ENCODE peak calls at places on chromosome 13, in four cellular contexts. One of them, this sample, is unnamed.

GRCh38 chr13:27370305-27370853 is 54.0 kb upstream of the GTF3A start:
- DNase-seq in nephron progenitor cell: no peak
- DNase-seq in fibroblast of mammary gland: no peak
- DNase-seq in M059J: peak; percentile 11
- DNase-seq in this sample: no peak

GRCh38 chr13:97600438-97601080 is 166.6 kb downstream of the RAP2A start:
- DNase-seq in nephron progenitor cell: no peak
- DNase-seq in M059J: peak; percentile 26
- DNase-seq in fibroblast of mammary gland: peak; percentile 77
- DNase-seq in this sample: no peak

GRCh38 chr13:41650706-41651105 is 193.4 kb downstream of the RGCC start:
- DNase-seq in M059J: no peak
- DNase-seq in nephron progenitor cell: no peak
- DNase-seq in fibroblast of mammary gland: no peak
- DNase-seq in this sample: no peak

GRCh38 chr13:43339843-43340550 is 316.6 kb downstream of the DNAJC15 start:
- DNase-seq in fibroblast of mammary gland: peak; percentile 35
- DNase-seq in nephron progenitor cell: no peak
- DNase-seq in M059J: no peak
- DNase-seq in this sample: no peak

GRCh38 chr13:77267362-77267761 is 59.5 kb downstream of the MYCBP2 start:
- DNase-seq in fibroblast of mammary gland: peak; percentile 64
- DNase-seq in nephron progenitor cell: no peak
- DNase-seq in M059J: no peak
- DNase-seq in this sample: no peak

GRCh38 chr13:64591981-64592380 is 2638.2 kb downstream of the PCDH9 start:
- DNase-seq in fibroblast of mammary gland: peak; percentile 3
- DNase-seq in M059J: peak; percentile 3
- DNase-seq in nephron progenitor cell: no peak
- DNase-seq in this sample: no peak

GRCh38 chr13:60584976-60585375 is 188.0 kb downstream of the TDRD3 start:
- DNase-seq in M059J: peak; percentile 2
- DNase-seq in nephron progenitor cell: peak; percentile 7
- DNase-seq in fibroblast of mammary gland: peak; percentile 56
- DNase-seq in this sample: no peak

GRCh38 chr13:103156346-103156998 is 90.3 kb upstream of the SLC10A2 start:
- DNase-seq in nephron progenitor cell: no peak
- DNase-seq in M059J: no peak
- DNase-seq in fibroblast of mammary gland: no peak
- DNase-seq in this sample: no peak

GRCh38 chr13:49635599-49636433 is 7.5 kb downstream of the ARL11 start:
- DNase-seq in M059J: peak; percentile 39
- DNase-seq in fibroblast of mammary gland: peak; percentile 72
- DNase-seq in nephron progenitor cell: no peak
- DNase-seq in this sample: no peak

GRCh38 chr13:24050796-24051715 is 109.5 kb upstream of the SPATA13 start:
- DNase-seq in M059J: no peak
- DNase-seq in nephron progenitor cell: no peak
- DNase-seq in fibroblast of mammary gland: no peak
- DNase-seq in this sample: no peak

GRCh38 chr13:109783447-109783814 is 3.0 kb downstream of the IRS2 start:
- DNase-seq in M059J: no peak
- DNase-seq in nephron progenitor cell: no peak
- DNase-seq in fibroblast of mammary gland: no peak
- DNase-seq in this sample: no peak

GRCh38 chr13:106376411-106377112 is 158.9 kb downstream of the EFNB2 start:
- DNase-seq in fibroblast of mammary gland: peak; percentile 98
- DNase-seq in M059J: peak; percentile 94
- DNase-seq in nephron progenitor cell: no peak
- DNase-seq in this sample: no peak

GRCh38 chr13:46698015-46698414 is 98.9 kb downstream of the ESD start:
- DNase-seq in fibroblast of mammary gland: no peak
- DNase-seq in M059J: no peak
- DNase-seq in nephron progenitor cell: no peak
- DNase-seq in this sample: no peak

GRCh38 chr13:86567119-86567518 is 767.9 kb upstream of the SLITRK6 start:
- DNase-seq in nephron progenitor cell: peak; percentile 10
- DNase-seq in M059J: peak; percentile 2
- DNase-seq in fibroblast of mammary gland: no peak
- DNase-seq in this sample: no peak

GRCh38 chr13:98507060-98507797 is 69.7 kb downstream of the STK24 start:
- DNase-seq in fibroblast of mammary gland: peak; percentile 27
- DNase-seq in nephron progenitor cell: no peak
- DNase-seq in M059J: peak; percentile 73
- DNase-seq in this sample: peak; percentile 68

GRCh38 chr13:87234981-87235380 is 436.2 kb upstream of the SLITRK5 start:
- DNase-seq in M059J: peak; percentile 77
- DNase-seq in nephron progenitor cell: no peak
- DNase-seq in fibroblast of mammary gland: peak; percentile 26
- DNase-seq in this sample: no peak

GRCh38 chr13:29514720-29515310 is 80.7 kb downstream of the SLC7A1 start:
- DNase-seq in fibroblast of mammary gland: no peak
- DNase-seq in M059J: no peak
- DNase-seq in nephron progenitor cell: no peak
- DNase-seq in this sample: no peak